ENCODE peak calls at places on chromosomes 7 and 10, in seven cellular contexts. J is CD8-positive, alpha-beta T cell; I is NT2/D1; T is Karpas-422; W is heart left ventricle; Y is aorta; G is tibial artery. Q is an unnamed sample.

GRCh38 chr10:48801026-48801425 is 116.4 kb downstream of the WDFY4 start:
- DNase-seq in J (no peak), G (no peak), W (no peak), Y (no peak), T (no peak), I (no peak), Q (no peak)

GRCh38 chr10:61993676-61994401 is 92.3 kb downstream of the ARID5B start:
- DNase-seq in W (no peak), I (no peak), G (no peak), Y (no peak), T (no peak), J (no peak), Q (no peak)

GRCh38 chr10:6204341-6205191 is 1.8 kb downstream of the PFKFB3 start:
- DNase-seq in I (no peak), Y (peak), T (peak), W (no peak), G (peak), J (no peak), Q (peak)

GRCh38 chr7:43686991-43687390 is 42.3 kb downstream of the COA1 start:
- DNase-seq in I (no peak), G (no peak), W (no peak), T (no peak), J (no peak), Y (no peak), Q (no peak)

GRCh38 chr7:35738889-35739288 is 44.0 kb upstream of the HERPUD2 start:
- DNase-seq in J (no peak), I (no peak), T (no peak), Y (no peak), G (no peak), W (no peak), Q (no peak)

GRCh38 chr10:119362122-119362521 is 154.8 kb downstream of the GRK5 start:
- DNase-seq in I (no peak), G (no peak), J (no peak), W (no peak), T (no peak), Y (no peak), Q (no peak)

GRCh38 chr7:115094163-115094562 is 172.3 kb downstream of the MDFIC start:
- DNase-seq in W (no peak), T (no peak), I (no peak), Y (no peak), J (no peak), G (no peak), Q (no peak)

GRCh38 chr7:458511-459245 is 61.0 kb downstream of the PDGFA start:
- DNase-seq in T (no peak), Y (peak), G (no peak), I (no peak), J (no peak), W (no peak), Q (no peak)

GRCh38 chr7:99357701-99358490 is 16.6 kb upstream of the ARPC1B start:
- DNase-seq in W (no peak), J (no peak), T (no peak), G (no peak), Y (no peak), I (no peak), Q (no peak)

GRCh38 chr10:110192552-110192951 is 14.9 kb upstream of the MXI1 start:
- DNase-seq in Y (no peak), I (no peak), T (no peak), G (no peak), W (no peak), J (no peak), Q (no peak)

GRCh38 chr10:37831495-37832333 is 25.7 kb downstream of the ZNF248 start:
- DNase-seq in T (no peak), G (no peak), I (no peak), J (no peak), W (no peak), Y (no peak), Q (no peak)

GRCh38 chr10:37821237-37821636 is 36.2 kb downstream of the ZNF248 start:
- DNase-seq in W (no peak), J (no peak), Y (no peak), G (no peak), I (no peak), T (no peak), Q (no peak)

GRCh38 chr10:37826806-37827205 is 30.6 kb downstream of the ZNF248 start:
- DNase-seq in W (no peak), T (no peak), I (no peak), Y (no peak), J (no peak), G (no peak), Q (no peak)
- H3K4me3 ChIP-seq in W (no peak), T (no peak), I (no peak), Y (no peak), J (no peak), G (no peak), Q (no peak)

GRCh38 chr7:120274899-120275298 is 1.9 kb downstream of the KCND2 start:
- DNase-seq in I (no peak), W (no peak), Y (no peak), J (no peak), T (no peak), G (no peak), Q (no peak)

GRCh38 chr7:120273476-120273975 is 551 bp downstream of the KCND2 start:
- DNase-seq in T (no peak), G (no peak), I (peak), J (no peak), W (peak), Y (peak), Q (peak)

GRCh38 chr7:120274482-120274881 is 1.5 kb downstream of the KCND2 start:
- DNase-seq in I (no peak), T (no peak), W (no peak), J (no peak), G (no peak), Y (no peak), Q (no peak)

GRCh38 chr7:120272261-120272895 is 597 bp upstream of the KCND2 start:
- DNase-seq in G (no peak), J (no peak), I (peak), T (peak), W (no peak), Y (no peak), Q (peak)

DNA sequence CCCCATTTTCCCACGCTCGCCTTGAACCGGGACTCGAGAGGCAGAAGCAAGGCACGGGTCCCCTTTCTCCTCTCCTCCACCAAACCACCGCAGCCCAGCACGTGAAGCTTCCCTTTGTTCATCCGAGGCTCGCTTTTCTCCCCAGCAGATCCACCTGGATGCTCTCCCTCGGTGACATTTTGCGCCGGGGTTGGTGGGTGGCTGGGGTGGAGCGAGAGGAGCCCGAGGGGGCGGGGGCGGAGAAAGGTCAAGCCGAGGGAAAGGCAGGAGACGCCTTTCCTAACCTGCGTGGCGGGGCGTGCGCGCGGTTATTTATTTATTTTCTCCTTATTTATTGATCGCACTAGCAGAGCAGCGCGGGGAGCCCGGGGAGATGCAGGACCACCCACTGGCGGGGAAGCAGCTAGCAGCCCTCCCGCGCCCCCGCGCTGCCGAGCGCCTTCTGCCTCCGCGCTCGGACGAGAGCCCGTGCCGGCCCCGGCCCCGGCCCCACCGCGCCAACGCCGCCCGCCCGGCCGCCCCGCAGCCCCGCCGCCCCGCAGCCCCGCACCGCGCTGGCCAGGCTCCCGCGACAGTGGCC is at the start of gene KCND2:
- DNase-seq in G (no peak), J (no peak), Y (peak), T (no peak), I (no peak), W (peak), Q (peak)
- H3K4me3 ChIP-seq in G (peak), J (no peak), Y (peak), T (no peak), I (peak), W (peak), Q (peak)

DNA sequence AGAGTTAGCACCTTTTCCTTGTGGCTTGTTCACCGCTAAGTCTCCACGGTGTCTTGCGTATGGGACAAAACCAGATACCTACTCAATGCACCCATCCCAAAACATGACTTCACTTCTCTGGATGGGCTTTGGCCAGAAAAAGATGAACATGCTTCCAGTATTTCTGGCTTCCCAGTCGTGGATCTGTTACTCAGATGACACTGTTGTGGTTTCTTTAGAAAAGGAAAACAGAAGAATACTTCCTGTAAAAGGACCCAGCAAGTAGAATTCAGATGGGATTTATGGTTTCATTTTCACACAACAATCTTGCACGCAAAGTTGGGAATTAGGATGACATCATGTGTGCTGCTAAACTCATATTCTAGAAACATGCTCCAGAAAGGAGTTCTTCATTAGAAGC is 216.7 kb downstream of the ADAM12 start:
- DNase-seq in I (no peak), G (no peak), W (no peak), Y (no peak), J (no peak), T (no peak), Q (no peak)
- H3K4me3 ChIP-seq in I (no peak), G (peak), W (no peak), Y (no peak), J (no peak), T (no peak), Q (no peak)

GRCh38 chr10:122461729-122462532 is 578 bp downstream of the HTRA1 start:
- DNase-seq in I (no peak), Y (peak), W (no peak), G (peak), J (no peak), T (no peak), Q (no peak)

GRCh38 chr10:122462533-122463465 is 1.4 kb downstream of the HTRA1 start:
- DNase-seq in T (no peak), G (peak), I (no peak), W (peak), Y (peak), J (no peak), Q (no peak)

GRCh38 chr10:122461367-122461728 is at the start of gene HTRA1:
- DNase-seq in T (no peak), Y (peak), W (peak), J (no peak), G (peak), I (no peak), Q (peak)

GRCh38 chr10:122459586-122460273 is 1.6 kb upstream of the HTRA1 start:
- DNase-seq in J (no peak), T (no peak), G (no peak), Y (peak), I (no peak), W (no peak), Q (no peak)

DNA sequence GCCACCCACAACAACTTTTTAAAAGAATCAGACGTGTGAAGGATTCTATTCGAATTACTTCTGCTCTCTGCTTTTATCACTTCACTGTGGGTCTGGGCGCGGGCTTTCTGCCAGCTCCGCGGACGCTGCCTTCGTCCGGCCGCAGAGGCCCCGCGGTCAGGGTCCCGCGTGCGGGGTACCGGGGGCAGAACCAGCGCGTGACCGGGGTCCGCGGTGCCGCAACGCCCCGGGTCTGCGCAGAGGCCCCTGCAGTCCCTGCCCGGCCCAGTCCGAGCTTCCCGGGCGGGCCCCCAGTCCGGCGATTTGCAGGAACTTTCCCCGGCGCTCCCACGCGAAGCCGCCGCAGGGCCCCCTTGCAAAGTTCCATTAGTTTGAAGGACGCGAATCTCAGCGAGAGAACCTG is 461 bp upstream of the HTRA1 start:
- DNase-seq in T (no peak), I (no peak), J (no peak), G (no peak), Y (no peak), W (no peak), Q (no peak)
- H3K4me3 ChIP-seq in T (no peak), I (peak), J (peak), G (peak), Y (peak), W (peak), Q (peak)

GRCh38 chr7:95919574-95919973 is 147.2 kb downstream of the DYNC1I1 start:
- DNase-seq in I (no peak), T (no peak), W (no peak), J (no peak), G (no peak), Y (no peak), Q (no peak)

GRCh38 chr7:95910341-95910740 is 138.0 kb downstream of the DYNC1I1 start:
- DNase-seq in I (no peak), J (no peak), W (no peak), T (no peak), G (no peak), Y (no peak), Q (no peak)

GRCh38 chr7:95916573-95917371 is 144.4 kb downstream of the DYNC1I1 start:
- DNase-seq in I (peak), G (peak), W (peak), J (peak), T (peak), Y (peak), Q (peak)

GRCh38 chr7:95917622-95918021 is 145.3 kb downstream of the DYNC1I1 start:
- DNase-seq in W (no peak), T (no peak), I (no peak), J (no peak), Y (no peak), G (no peak), Q (no peak)

DNA sequence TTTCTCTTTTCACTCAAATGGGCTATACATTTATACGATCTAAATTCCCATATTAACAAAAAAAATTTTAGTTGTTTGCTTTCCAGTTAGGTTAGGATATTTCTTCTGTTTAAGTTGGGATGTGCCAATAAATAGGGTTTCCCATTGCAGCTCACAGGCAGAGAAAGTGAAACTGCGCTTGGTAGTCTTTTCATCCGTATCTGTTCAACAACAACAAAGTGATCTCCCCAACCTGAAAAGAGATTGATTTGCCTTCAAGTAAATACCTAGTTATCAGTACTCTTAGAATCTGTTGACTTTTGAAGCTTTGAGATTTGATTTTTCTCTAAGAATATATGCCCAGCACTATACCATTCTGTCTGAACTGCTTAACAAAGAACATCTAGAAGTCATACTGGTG is 143.4 kb downstream of the DYNC1I1 start:
- DNase-seq in G (no peak), J (no peak), W (no peak), T (no peak), I (no peak), Y (no peak), Q (no peak)
- H3K4me3 ChIP-seq in G (peak), J (no peak), W (no peak), T (no peak), I (no peak), Y (no peak), Q (no peak)

GRCh38 chr10:133532871-133533270 is 5.7 kb downstream of the CYP2E1 start:
- DNase-seq in Y (no peak), I (no peak), T (no peak), J (no peak), G (no peak), W (no peak), Q (no peak)
- H3K4me3 ChIP-seq in Y (no peak), I (no peak), T (no peak), J (no peak), G (no peak), W (no peak), Q (no peak)